ENCODE peak calls at places on chromosome 11, in five cellular contexts. Z is psoas muscle, X is tibial nerve, D is HL-60, N is GM13977. H is an unnamed sample.

GRCh38 chr11:61080526-61080925 is 21.8 kb upstream of the CD5 start:
- DNase-seq in D (no peak), Z (no peak), X (no peak), N (no peak), H (no peak)

GRCh38 chr11:34857463-34857862 is 58.7 kb downstream of the APIP start:
- DNase-seq in D (no peak), N (no peak), X (no peak), Z (no peak), H (no peak)

GRCh38 chr11:44110231-44110679 is 14.8 kb downstream of the EXT2 start:
- DNase-seq in D (peak; percentile 53), X (peak; percentile 23), N (peak; percentile 67), Z (peak; percentile 30), H (peak; percentile 65)

GRCh38 chr11:44860346-44860745 is 90.3 kb downstream of the TP53I11 start:
- DNase-seq in D (no peak), N (no peak), Z (no peak), X (no peak), H (no peak)

GRCh38 chr11:132674161-132674560 is 858.1 kb downstream of the OPCML start:
- DNase-seq in X (no peak), D (no peak), Z (no peak), N (no peak), H (no peak)

GRCh38 chr11:34606326-34607120 is 14.4 kb upstream of the EHF start:
- DNase-seq in Z (no peak), D (no peak), N (no peak), X (no peak), H (no peak)

GRCh38 chr11:48093795-48094642 is 113.7 kb downstream of the PTPRJ start:
- DNase-seq in D (no peak), N (no peak), Z (no peak), X (no peak), H (no peak)

GRCh38 chr11:79174045-79175008 is 266.5 kb downstream of the TENM4 start:
- DNase-seq in D (no peak), N (no peak), X (no peak), Z (no peak), H (no peak)

GRCh38 chr11:94832604-94833238 is 64.6 kb downstream of the AMOTL1 start:
- DNase-seq in D (no peak), N (no peak), X (no peak), Z (no peak), H (no peak)

GRCh38 chr11:115980747-115981475 is 476.7 kb upstream of the CADM1 start:
- DNase-seq in X (no peak), Z (no peak), D (no peak), N (no peak), H (no peak)

GRCh38 chr11:7422544-7423331 is 62.6 kb upstream of the OLFML1 start:
- DNase-seq in N (peak; percentile 21), D (no peak), X (no peak), Z (no peak), H (no peak)

GRCh38 chr11:117818036-117818858 is 6.3 kb downstream of the FXYD2 start:
- DNase-seq in N (peak; percentile 71), X (no peak), D (no peak), Z (no peak), H (no peak)

GRCh38 chr11:110434952-110435779 is 5.4 kb downstream of the FDX1 start:
- DNase-seq in N (no peak), D (no peak), X (no peak), Z (no peak), H (peak; percentile 21)

GRCh38 chr11:115170133-115170815 is 333.9 kb downstream of the CADM1 start:
- DNase-seq in X (no peak), D (peak; percentile 5), Z (no peak), N (peak; percentile 35), H (peak; percentile 10)

GRCh38 chr11:122737951-122738693 is 82.6 kb downstream of the UBASH3B start:
- DNase-seq in N (no peak), X (no peak), D (no peak), Z (no peak), H (no peak)

GRCh38 chr11:2173150-2173693 is 1.6 kb upstream of the TH start:
- DNase-seq in X (no peak), D (no peak), N (no peak), Z (no peak), H (no peak)

GRCh38 chr11:131370090-131370751 is at the start of gene NTM:
- DNase-seq in Z (peak; percentile 44), X (peak; percentile 23), D (no peak), N (no peak), H (no peak)

GRCh38 chr11:77503006-77503405 is 29.1 kb upstream of the PAK1 start:
- DNase-seq in Z (no peak), X (no peak), D (no peak), N (no peak), H (no peak)

GRCh38 chr11:19121646-19122045 is 4.7 kb downstream of the ZDHHC13 start:
- DNase-seq in X (no peak), Z (no peak), N (no peak), D (no peak), H (no peak)

GRCh38 chr11:270451-271208 is 7.6 kb upstream of the NLRP6 start:
- DNase-seq in X (no peak), Z (no peak), D (no peak), N (no peak), H (no peak)

GRCh38 chr11:117172678-117173421 is 5.7 kb upstream of the SIDT2 start:
- DNase-seq in N (no peak), D (no peak), Z (no peak), X (no peak), H (no peak)

GRCh38 chr11:36453678-36454077 is 56.4 kb downstream of the TRAF6 start:
- DNase-seq in Z (no peak), D (peak; percentile 68), N (no peak), X (no peak), H (no peak)

GRCh38 chr11:748007-748359 is 719 bp downstream of the TALDO1 start:
- DNase-seq in N (no peak), Z (no peak), D (peak; percentile 48), X (no peak), H (no peak)

GRCh38 chr11:35464308-35464707 is 45.0 kb upstream of the SLC1A2 start:
- DNase-seq in X (no peak), N (no peak), D (no peak), Z (no peak), H (no peak)

GRCh38 chr11:8277691-8278090 is 14.0 kb upstream of the LMO1 start:
- DNase-seq in D (no peak), X (no peak), Z (no peak), N (no peak), H (no peak)

GRCh38 chr11:121534131-121535093 is 81.6 kb upstream of the SORL1-AS1 start:
- DNase-seq in D (no peak), X (no peak), Z (no peak), N (no peak), H (no peak)
- TF ChIP-seq CTCF in D (no peak), X (peak; percentile 53), Z (peak; percentile 40), N (peak; percentile 43), H (no peak)

DNA sequence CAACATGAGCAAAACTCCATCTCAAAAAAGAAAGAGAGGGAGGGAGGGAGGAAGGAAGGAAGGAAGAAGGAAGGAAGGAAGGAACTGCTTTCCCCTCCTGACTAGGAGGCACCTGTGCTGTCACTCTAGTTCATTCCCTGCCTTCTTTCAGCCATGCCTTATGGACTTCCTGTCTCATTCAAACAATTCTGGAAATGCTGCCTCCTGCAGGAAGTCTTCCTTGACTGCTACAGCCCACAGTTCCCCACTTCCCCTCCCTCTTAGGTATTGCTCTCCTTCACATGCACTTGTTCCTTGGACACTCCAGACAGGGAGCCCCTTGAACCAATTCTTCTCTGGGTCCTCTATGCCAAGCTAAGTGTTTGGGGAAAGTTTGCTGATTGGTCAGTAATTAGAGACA is 31.6 kb upstream of the WNT11 start:
- DNase-seq in N (no peak), Z (no peak), X (no peak), D (peak; percentile 29), H (no peak)
- TF ChIP-seq CTCF in N (no peak), Z (no peak), X (no peak), D (no peak), H (no peak)

GRCh38 chr11:46242961-46243795 is 34.3 kb upstream of the CREB3L1 start:
- DNase-seq in D (peak; percentile 93), X (peak; percentile 91), N (peak; percentile 96), Z (peak; percentile 95), H (peak; percentile 85)
- TF ChIP-seq CTCF in D (no peak), X (peak; percentile 35), N (no peak), Z (no peak), H (no peak)

GRCh38 chr11:84833488-84834086 is 793.6 kb downstream of the DLG2 start:
- DNase-seq in D (no peak), Z (no peak), N (no peak), X (no peak), H (no peak)
- TF ChIP-seq CTCF in D (no peak), Z (no peak), N (no peak), X (no peak), H (no peak)

H was measured in CD8-positive, alpha-beta T cell.